ENCODE peak calls at places on chromosome 6, in nine cellular contexts. Z is lung, A is ovary, U is D721Med, O is IMR-90, J is sigmoid colon, W is NB4, X is nephron progenitor cell, P is testis. K is an unnamed sample.

GRCh38 chr6:125354649-125355048 is 52.9 kb upstream of the HDDC2 start:
- DNase-seq in O (no peak), U (no peak), W (no peak), A (no peak), Z (no peak), J (no peak), X (no peak), P (no peak), K (no peak)

GRCh38 chr6:148440877-148441453 is 98.3 kb downstream of the SASH1 start:
- DNase-seq in O (peak), J (peak), U (no peak), Z (peak), A (peak), X (peak), W (no peak), P (peak), K (peak)

GRCh38 chr6:12602342-12602741 is 114.2 kb upstream of the PHACTR1 start:
- DNase-seq in W (no peak), J (no peak), O (no peak), P (no peak), X (no peak), U (no peak), A (no peak), Z (no peak), K (no peak)

GRCh38 chr6:134911532-134911931 is 38.4 kb downstream of the ALDH8A1 start:
- DNase-seq in A (no peak), P (no peak), Z (no peak), U (no peak), O (peak), W (no peak), J (no peak), X (no peak), K (no peak)

GRCh38 chr6:5094327-5094726 is 9.2 kb downstream of the PPP1R3G start:
- DNase-seq in O (peak), J (no peak), U (no peak), P (no peak), Z (no peak), A (no peak), W (no peak), X (no peak), K (no peak)

GRCh38 chr6:131172237-131172636 is 37.0 kb downstream of the AKAP7 start:
- DNase-seq in Z (no peak), W (no peak), J (no peak), X (no peak), P (no peak), A (no peak), O (peak), U (no peak), K (no peak)

GRCh38 chr6:73923899-73924485 is 228.0 kb downstream of the CD109 start:
- DNase-seq in P (no peak), X (no peak), W (no peak), A (no peak), U (no peak), Z (no peak), J (peak), O (peak), K (no peak)

GRCh38 chr6:159201336-159201735 is 32.1 kb downstream of the FNDC1 start:
- DNase-seq in O (no peak), P (no peak), A (no peak), U (no peak), Z (no peak), X (no peak), W (no peak), J (no peak), K (no peak)

GRCh38 chr6:23524556-23524955 is 601.5 kb upstream of the NRSN1 start:
- DNase-seq in J (no peak), A (no peak), W (no peak), P (no peak), U (no peak), X (no peak), Z (no peak), O (no peak), K (no peak)

GRCh38 chr6:123909989-123910388 is 106.3 kb downstream of the NKAIN2 start:
- DNase-seq in J (no peak), W (no peak), X (no peak), O (no peak), P (no peak), Z (no peak), A (no peak), U (no peak), K (no peak)

GRCh38 chr6:15218401-15218800 is 27.5 kb upstream of the JARID2 start:
- DNase-seq in A (no peak), U (no peak), X (no peak), O (no peak), J (no peak), P (no peak), W (no peak), Z (no peak), K (no peak)

GRCh38 chr6:32954983-32955802 is 2.3 kb upstream of the HLA-DMA start:
- DNase-seq in P (no peak), A (no peak), X (no peak), J (no peak), O (peak), Z (no peak), W (peak), U (no peak), K (no peak)

DNA sequence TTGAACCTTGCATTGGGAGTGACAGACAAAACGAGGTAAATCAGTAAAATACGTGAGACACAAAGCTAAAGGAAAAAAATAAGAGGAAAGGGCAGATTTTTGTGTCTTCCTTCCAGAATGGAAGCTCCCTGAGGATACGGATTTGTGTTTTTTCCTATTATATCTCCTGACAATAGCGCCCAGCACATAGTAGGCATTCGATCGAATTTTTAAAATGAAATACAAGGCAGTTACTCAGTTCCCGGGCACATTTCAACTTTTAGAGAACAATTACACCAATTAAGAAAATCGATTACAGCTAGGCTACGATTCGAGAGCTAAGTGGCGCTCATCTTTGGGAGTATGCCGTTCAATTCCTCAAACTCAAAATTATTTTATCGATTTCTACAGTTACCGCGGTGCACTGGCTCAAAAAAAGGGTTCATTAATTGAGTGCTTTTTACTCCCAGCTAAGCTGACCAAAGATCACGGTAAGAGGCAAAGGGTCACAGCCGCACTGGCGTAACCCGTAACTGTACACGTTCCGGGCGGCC is 443 bp downstream of the RMND1 start:
- DNase-seq in O (no peak), P (no peak), A (no peak), Z (no peak), X (no peak), J (no peak), W (no peak), U (no peak), K (peak)
- TF ChIP-seq CTCF in O (no peak), P (no peak), A (no peak), Z (no peak), X (no peak), J (no peak), W (no peak), U (no peak), K (no peak)

DNA sequence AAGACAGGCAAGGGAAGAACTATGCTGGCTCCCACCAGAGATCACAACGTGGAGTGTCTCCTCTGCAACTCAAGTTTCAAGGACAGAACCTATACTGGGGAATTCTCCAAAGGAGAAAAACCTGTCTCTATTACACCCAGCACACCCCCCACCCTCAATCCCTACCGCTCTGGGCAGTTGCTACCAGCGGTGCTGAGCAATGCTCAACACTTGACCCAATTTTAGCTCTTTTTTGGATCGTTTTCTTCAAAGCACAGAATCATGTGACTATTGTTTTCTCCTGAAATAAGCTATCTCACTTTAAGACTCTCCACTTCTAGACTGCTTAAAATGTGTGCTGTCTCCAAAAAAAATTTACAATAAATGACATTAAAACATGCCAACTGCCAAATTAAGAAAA is 23.3 kb downstream of the MAP7 start:
- DNase-seq in W (no peak), O (no peak), A (no peak), J (no peak), Z (no peak), P (no peak), X (no peak), U (no peak), K (no peak)
- TF ChIP-seq CTCF in W (no peak), O (no peak), A (no peak), J (no peak), Z (no peak), P (no peak), X (no peak), U (no peak), K (no peak)

GRCh38 chr6:30613251-30614043 is 3.6 kb downstream of the PPP1R10 start:
- DNase-seq in Z (no peak), O (peak), J (peak), X (no peak), W (peak), U (no peak), P (no peak), A (no peak), K (no peak)

GRCh38 chr6:30611150-30611855 is 5.7 kb downstream of the PPP1R10 start:
- DNase-seq in J (peak), O (no peak), W (no peak), A (no peak), P (no peak), X (no peak), Z (no peak), U (no peak), K (no peak)

GRCh38 chr6:30611856-30612194 is 5.2 kb downstream of the PPP1R10 start:
- DNase-seq in P (no peak), A (no peak), J (no peak), U (no peak), W (no peak), O (no peak), X (no peak), Z (no peak), K (no peak)

GRCh38 chr6:30612687-30613248 is 4.3 kb downstream of the PPP1R10 start:
- DNase-seq in A (no peak), W (no peak), O (peak), X (peak), Z (no peak), J (peak), U (no peak), P (no peak), K (no peak)

GRCh38 chr6:30612213-30612612 is 4.8 kb downstream of the PPP1R10 start:
- DNase-seq in X (no peak), U (no peak), W (peak), Z (no peak), P (no peak), J (no peak), A (no peak), O (peak), K (no peak)
- TF ChIP-seq CTCF in X (no peak), U (peak), W (peak), Z (no peak), P (no peak), J (peak), A (no peak), O (peak), K (peak)

GRCh38 chr6:106807946-106808611 is 166.4 kb downstream of the CD24 start:
- DNase-seq in U (no peak), A (no peak), X (no peak), W (no peak), Z (no peak), J (no peak), P (no peak), O (no peak), K (no peak)
- TF ChIP-seq CTCF in U (no peak), A (no peak), X (no peak), W (no peak), Z (no peak), J (no peak), P (no peak), O (no peak), K (no peak)

GRCh38 chr6:154956771-154957522 is 38.2 kb upstream of the TIAM2 start:
- DNase-seq in U (no peak), O (no peak), J (no peak), A (no peak), P (no peak), X (no peak), Z (no peak), W (no peak), K (no peak)
- TF ChIP-seq CTCF in U (no peak), O (no peak), J (no peak), A (no peak), P (no peak), X (no peak), Z (no peak), W (no peak), K (no peak)

DNA sequence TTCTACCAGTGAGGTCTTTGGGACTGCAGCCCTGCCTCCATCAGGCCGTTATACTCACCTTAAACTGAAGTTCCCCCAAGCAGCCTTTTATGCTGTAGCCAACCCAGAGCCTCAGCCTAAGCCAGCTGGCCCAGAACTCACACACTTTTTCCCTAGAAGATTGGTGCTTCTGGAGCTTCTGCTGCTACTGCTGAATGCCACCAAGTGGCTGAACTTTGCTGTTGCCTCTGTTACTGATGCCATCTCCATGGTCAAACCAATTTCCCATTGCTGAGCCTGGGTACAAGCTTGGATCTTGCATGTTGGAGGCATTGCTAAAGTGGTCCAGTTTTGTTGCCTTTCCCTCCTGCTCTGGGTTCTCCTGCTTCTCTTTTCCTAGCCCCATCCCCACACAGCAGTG is 15.0 kb upstream of the TBX18 start:
- DNase-seq in O (no peak), W (no peak), U (no peak), J (no peak), Z (no peak), X (no peak), P (no peak), A (no peak), K (no peak)
- TF ChIP-seq CTCF in O (no peak), W (peak), U (no peak), J (no peak), Z (no peak), X (no peak), P (no peak), A (no peak), K (peak)

GRCh38 chr6:143993965-143994646 is 14.0 kb downstream of the PLAGL1 start:
- DNase-seq in U (no peak), W (no peak), A (no peak), O (no peak), J (no peak), P (no peak), Z (no peak), X (no peak), K (no peak)
- TF ChIP-seq CTCF in U (no peak), W (no peak), A (no peak), O (no peak), J (no peak), P (no peak), Z (no peak), X (no peak), K (no peak)

DNA sequence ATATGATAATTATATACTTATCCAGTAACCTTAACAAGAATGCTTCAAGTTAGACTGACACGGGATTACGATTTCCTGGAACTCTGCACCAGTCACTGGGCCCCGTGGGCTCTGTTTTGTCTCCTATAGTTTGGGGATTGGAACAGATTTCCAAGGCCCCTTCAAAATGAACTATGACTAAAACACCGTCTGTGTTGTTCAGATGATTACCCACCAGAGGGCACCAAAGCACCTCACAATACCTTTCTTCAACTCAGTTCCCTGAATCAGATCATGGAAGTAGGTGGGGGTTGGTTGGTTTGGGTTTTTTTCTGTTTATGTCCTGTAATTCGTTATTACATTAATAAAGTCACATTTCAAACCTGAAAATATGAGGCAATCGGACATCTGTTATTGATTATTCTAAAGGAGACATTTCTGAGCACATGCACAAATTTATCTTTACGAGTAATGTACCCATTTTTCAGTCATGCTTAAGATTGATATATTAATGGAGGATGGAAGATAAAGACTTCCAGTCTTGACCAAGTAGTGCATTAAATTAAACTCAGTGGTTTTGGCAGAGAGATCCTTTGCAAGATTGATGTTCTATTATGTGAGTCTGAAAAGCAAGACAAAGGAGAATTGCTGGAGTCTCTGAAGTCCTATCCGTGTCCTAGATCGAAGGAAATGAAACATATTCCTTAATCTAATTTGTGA is 112.0 kb upstream of the COL21A1 start:
- DNase-seq in X (peak), Z (peak), U (no peak), P (peak), O (peak), A (peak), W (peak), J (peak), K (no peak)
- TF ChIP-seq CTCF in X (peak), Z (peak), U (peak), P (peak), O (peak), A (peak), W (peak), J (peak), K (peak)

K was measured in osteocyte.